ENCODE peak calls at places on chromosome X, in six cellular contexts. One of them, this sample, is unnamed.

GRCh38 chrX:133410555-133410954 is 4.7 kb downstream of the GPC4 start:
- DNase-seq in gastrocnemius medialis: no peak
- DNase-seq in tibial nerve: no peak
- DNase-seq in body of pancreas: no peak
- DNase-seq in upper lobe of left lung: no peak
- DNase-seq in A549: no peak
- DNase-seq in this sample: no peak

GRCh38 chrX:75603833-75604232 is 81.0 kb upstream of the ZDHHC15 start:
- DNase-seq in A549: peak
- DNase-seq in tibial nerve: no peak
- DNase-seq in upper lobe of left lung: no peak
- DNase-seq in body of pancreas: no peak
- DNase-seq in gastrocnemius medialis: no peak
- DNase-seq in this sample: no peak

GRCh38 chrX:45774961-45775360 is 574.3 kb upstream of the DIPK2B start:
- DNase-seq in A549: no peak
- DNase-seq in upper lobe of left lung: no peak
- DNase-seq in gastrocnemius medialis: peak
- DNase-seq in tibial nerve: no peak
- DNase-seq in body of pancreas: no peak
- DNase-seq in this sample: no peak

GRCh38 chrX:23785564-23785963 is 2.6 kb downstream of the SAT1 start:
- DNase-seq in upper lobe of left lung: no peak
- DNase-seq in body of pancreas: no peak
- DNase-seq in gastrocnemius medialis: no peak
- DNase-seq in tibial nerve: no peak
- DNase-seq in A549: no peak
- DNase-seq in this sample: no peak

GRCh38 chrX:129773649-129774458 is 5.9 kb upstream of the SASH3 start:
- DNase-seq in tibial nerve: no peak
- DNase-seq in gastrocnemius medialis: no peak
- DNase-seq in upper lobe of left lung: no peak
- DNase-seq in body of pancreas: no peak
- DNase-seq in A549: no peak
- DNase-seq in this sample: no peak

GRCh38 chrX:69321789-69322188 is 156.5 kb upstream of the PJA1 start:
- DNase-seq in A549: no peak
- DNase-seq in tibial nerve: no peak
- DNase-seq in upper lobe of left lung: no peak
- DNase-seq in body of pancreas: no peak
- DNase-seq in gastrocnemius medialis: no peak
- DNase-seq in this sample: no peak

GRCh38 chrX:18701621-18702361 is 5.7 kb upstream of the PPEF1 start:
- DNase-seq in A549: no peak
- DNase-seq in upper lobe of left lung: peak
- DNase-seq in tibial nerve: peak
- DNase-seq in body of pancreas: peak
- DNase-seq in gastrocnemius medialis: no peak
- DNase-seq in this sample: no peak

GRCh38 chrX:63426519-63426918 is 75.4 kb upstream of the SPIN4 start:
- DNase-seq in gastrocnemius medialis: no peak
- DNase-seq in upper lobe of left lung: no peak
- DNase-seq in body of pancreas: no peak
- DNase-seq in tibial nerve: no peak
- DNase-seq in A549: no peak
- DNase-seq in this sample: no peak

GRCh38 chrX:8657883-8658282 is 74.1 kb downstream of the ANOS1 start:
- DNase-seq in body of pancreas: no peak
- DNase-seq in gastrocnemius medialis: no peak
- DNase-seq in A549: no peak
- DNase-seq in upper lobe of left lung: no peak
- DNase-seq in tibial nerve: no peak
- DNase-seq in this sample: no peak

GRCh38 chrX:118872102-118872566 is 48.5 kb downstream of the ZCCHC12 start:
- DNase-seq in gastrocnemius medialis: peak
- DNase-seq in upper lobe of left lung: peak
- DNase-seq in tibial nerve: no peak
- DNase-seq in A549: no peak
- DNase-seq in body of pancreas: peak
- DNase-seq in this sample: no peak

DNA sequence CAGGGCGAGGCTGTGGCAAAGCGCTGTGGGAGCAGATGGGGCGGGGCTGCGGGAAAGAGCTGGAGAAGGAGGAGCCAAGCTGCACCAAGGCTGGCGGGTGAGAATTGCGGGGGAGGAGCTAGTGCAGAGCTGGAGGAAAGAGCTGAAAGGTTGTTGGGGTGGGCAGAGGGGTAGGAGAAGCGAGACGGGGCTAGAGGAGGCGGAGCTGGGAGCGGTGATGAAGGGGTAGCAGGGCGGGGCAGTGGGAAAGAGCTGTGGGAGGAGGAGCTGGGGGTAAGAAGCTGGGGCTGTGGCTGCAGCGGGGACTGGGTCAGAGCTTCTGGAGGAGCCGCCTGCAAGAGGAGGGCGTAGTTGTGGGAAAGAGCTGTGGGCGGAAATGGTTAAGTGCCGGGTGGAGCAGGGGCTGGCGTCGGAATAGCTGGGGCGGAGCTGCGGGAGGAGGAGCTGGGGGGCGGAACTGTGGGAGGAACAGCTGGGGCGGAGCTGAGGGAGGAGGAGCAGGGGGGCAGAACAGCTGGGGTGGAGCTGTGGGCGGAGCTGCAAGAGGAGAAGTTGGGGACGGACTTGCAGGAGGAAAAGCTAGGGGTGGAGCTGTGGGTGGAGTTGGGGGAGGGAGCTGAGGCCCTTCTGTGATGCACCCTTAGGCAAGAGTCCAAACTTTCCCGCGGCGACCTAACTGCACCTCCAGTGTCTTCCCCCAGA is 1.9 kb upstream of the EOLA2 start:
- DNase-seq in upper lobe of left lung: peak
- DNase-seq in A549: peak
- DNase-seq in body of pancreas: peak
- DNase-seq in gastrocnemius medialis: peak
- DNase-seq in tibial nerve: peak
- DNase-seq in this sample: peak
- TF ChIP-seq CTCF in upper lobe of left lung: peak
- TF ChIP-seq CTCF in A549: peak
- TF ChIP-seq CTCF in body of pancreas: peak
- TF ChIP-seq CTCF in gastrocnemius medialis: no peak
- TF ChIP-seq CTCF in tibial nerve: no peak
- TF ChIP-seq CTCF in this sample: no peak

GRCh38 chrX:16785247-16786138 is 773 bp upstream of the TXLNG start:
- DNase-seq in gastrocnemius medialis: peak
- DNase-seq in A549: no peak
- DNase-seq in upper lobe of left lung: peak
- DNase-seq in tibial nerve: peak
- DNase-seq in body of pancreas: peak
- DNase-seq in this sample: peak
- TF ChIP-seq POLR2A in gastrocnemius medialis: no peak
- TF ChIP-seq POLR2A in A549: peak
- TF ChIP-seq POLR2A in upper lobe of left lung: no peak
- TF ChIP-seq POLR2A in tibial nerve: no peak
- TF ChIP-seq POLR2A in body of pancreas: no peak
- TF ChIP-seq POLR2A in this sample: no peak

DNA sequence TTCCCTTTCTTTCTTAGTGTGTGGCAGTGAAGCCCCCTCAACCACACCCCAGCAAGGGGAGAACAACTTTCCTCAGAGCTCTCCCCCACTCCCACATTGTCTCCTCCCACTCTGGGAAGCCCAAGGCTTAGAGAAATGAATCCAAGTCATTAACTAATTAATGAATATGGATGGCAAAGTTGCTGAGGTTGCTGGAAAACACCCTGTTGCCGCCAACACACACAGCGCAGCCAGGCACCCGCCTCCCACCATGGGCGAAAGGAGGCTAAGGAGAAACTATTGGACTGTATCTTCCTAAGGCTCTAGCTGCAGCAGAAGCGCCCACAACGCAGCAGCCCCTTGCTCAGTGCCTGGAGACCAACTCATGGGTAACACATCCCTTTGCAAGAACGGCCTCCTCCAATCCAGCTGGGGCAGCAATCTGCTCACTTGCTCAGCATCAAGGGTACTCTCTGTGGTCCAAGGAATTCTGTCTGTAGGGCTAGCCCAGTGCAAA is 34.2 kb downstream of the TSC22D3 start:
- DNase-seq in body of pancreas: peak
- DNase-seq in gastrocnemius medialis: no peak
- DNase-seq in upper lobe of left lung: no peak
- DNase-seq in tibial nerve: no peak
- DNase-seq in A549: no peak
- DNase-seq in this sample: peak
- H3K4me3 ChIP-seq in body of pancreas: no peak
- H3K4me3 ChIP-seq in gastrocnemius medialis: no peak
- H3K4me3 ChIP-seq in upper lobe of left lung: peak
- H3K4me3 ChIP-seq in tibial nerve: no peak
- H3K4me3 ChIP-seq in A549: no peak
- H3K4me3 ChIP-seq in this sample: no peak

GRCh38 chrX:40526412-40526811 is 54.4 kb upstream of the ATP6AP2 start:
- DNase-seq in body of pancreas: no peak
- DNase-seq in upper lobe of left lung: no peak
- DNase-seq in A549: no peak
- DNase-seq in tibial nerve: no peak
- DNase-seq in gastrocnemius medialis: no peak
- DNase-seq in this sample: no peak

GRCh38 chrX:40521868-40522450 is 58.8 kb upstream of the ATP6AP2 start:
- DNase-seq in tibial nerve: no peak
- DNase-seq in upper lobe of left lung: no peak
- DNase-seq in A549: no peak
- DNase-seq in gastrocnemius medialis: no peak
- DNase-seq in body of pancreas: no peak
- DNase-seq in this sample: no peak

GRCh38 chrX:40527543-40527942 is 53.2 kb upstream of the ATP6AP2 start:
- DNase-seq in tibial nerve: no peak
- DNase-seq in body of pancreas: no peak
- DNase-seq in gastrocnemius medialis: no peak
- DNase-seq in A549: no peak
- DNase-seq in upper lobe of left lung: no peak
- DNase-seq in this sample: no peak

GRCh38 chrX:40523852-40524251 is 56.9 kb upstream of the ATP6AP2 start:
- DNase-seq in upper lobe of left lung: no peak
- DNase-seq in A549: no peak
- DNase-seq in body of pancreas: no peak
- DNase-seq in tibial nerve: no peak
- DNase-seq in gastrocnemius medialis: no peak
- DNase-seq in this sample: no peak

DNA sequence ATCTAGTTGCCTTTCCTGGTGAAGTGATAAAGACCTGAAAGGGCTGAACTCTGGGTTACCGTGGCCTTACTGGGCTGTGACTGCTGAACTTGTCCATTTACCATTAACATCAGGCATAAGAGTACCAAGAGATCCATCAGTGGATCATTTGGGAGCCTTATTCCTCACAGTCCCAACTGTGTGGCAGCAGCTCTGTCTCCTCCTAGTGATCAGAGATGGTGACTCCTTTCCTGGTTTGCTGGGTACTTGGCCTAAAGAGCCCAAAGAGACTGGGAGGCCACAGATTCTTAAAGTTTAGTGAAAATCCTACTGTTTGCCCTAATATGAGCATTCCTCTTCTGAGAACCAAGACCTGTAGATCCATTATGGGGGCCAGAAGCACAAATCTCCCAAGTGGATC is 56.3 kb upstream of the ATP6AP2 start:
- DNase-seq in upper lobe of left lung: no peak
- DNase-seq in body of pancreas: no peak
- DNase-seq in A549: no peak
- DNase-seq in gastrocnemius medialis: no peak
- DNase-seq in tibial nerve: no peak
- DNase-seq in this sample: no peak
- TF ChIP-seq CTCF in upper lobe of left lung: no peak
- TF ChIP-seq CTCF in body of pancreas: no peak
- TF ChIP-seq CTCF in A549: no peak
- TF ChIP-seq CTCF in gastrocnemius medialis: no peak
- TF ChIP-seq CTCF in tibial nerve: no peak
- TF ChIP-seq CTCF in this sample: no peak

GRCh38 chrX:39162322-39162721 is 361.1 kb downstream of the MID1IP1 start:
- DNase-seq in tibial nerve: no peak
- DNase-seq in upper lobe of left lung: no peak
- DNase-seq in gastrocnemius medialis: no peak
- DNase-seq in body of pancreas: no peak
- DNase-seq in A549: no peak
- DNase-seq in this sample: peak
- TF ChIP-seq POLR2A in tibial nerve: no peak
- TF ChIP-seq POLR2A in upper lobe of left lung: no peak
- TF ChIP-seq POLR2A in gastrocnemius medialis: no peak
- TF ChIP-seq POLR2A in body of pancreas: no peak
- TF ChIP-seq POLR2A in A549: no peak
- TF ChIP-seq POLR2A in this sample: no peak

GRCh38 chrX:135596495-135596894 is 76.0 kb downstream of the INTS6L start:
- DNase-seq in tibial nerve: no peak
- DNase-seq in A549: peak
- DNase-seq in upper lobe of left lung: no peak
- DNase-seq in body of pancreas: peak
- DNase-seq in gastrocnemius medialis: peak
- DNase-seq in this sample: no peak
- H3K4me3 ChIP-seq in tibial nerve: no peak
- H3K4me3 ChIP-seq in A549: no peak
- H3K4me3 ChIP-seq in upper lobe of left lung: no peak
- H3K4me3 ChIP-seq in body of pancreas: no peak
- H3K4me3 ChIP-seq in gastrocnemius medialis: no peak
- H3K4me3 ChIP-seq in this sample: no peak

GRCh38 chrX:7546551-7547080 is 296.4 kb upstream of the VCX start:
- DNase-seq in body of pancreas: no peak
- DNase-seq in A549: no peak
- DNase-seq in gastrocnemius medialis: no peak
- DNase-seq in upper lobe of left lung: no peak
- DNase-seq in tibial nerve: no peak
- DNase-seq in this sample: no peak
- TF ChIP-seq CTCF in body of pancreas: no peak
- TF ChIP-seq CTCF in A549: no peak
- TF ChIP-seq CTCF in gastrocnemius medialis: no peak
- TF ChIP-seq CTCF in upper lobe of left lung: no peak
- TF ChIP-seq CTCF in tibial nerve: no peak
- TF ChIP-seq CTCF in this sample: no peak

DNA sequence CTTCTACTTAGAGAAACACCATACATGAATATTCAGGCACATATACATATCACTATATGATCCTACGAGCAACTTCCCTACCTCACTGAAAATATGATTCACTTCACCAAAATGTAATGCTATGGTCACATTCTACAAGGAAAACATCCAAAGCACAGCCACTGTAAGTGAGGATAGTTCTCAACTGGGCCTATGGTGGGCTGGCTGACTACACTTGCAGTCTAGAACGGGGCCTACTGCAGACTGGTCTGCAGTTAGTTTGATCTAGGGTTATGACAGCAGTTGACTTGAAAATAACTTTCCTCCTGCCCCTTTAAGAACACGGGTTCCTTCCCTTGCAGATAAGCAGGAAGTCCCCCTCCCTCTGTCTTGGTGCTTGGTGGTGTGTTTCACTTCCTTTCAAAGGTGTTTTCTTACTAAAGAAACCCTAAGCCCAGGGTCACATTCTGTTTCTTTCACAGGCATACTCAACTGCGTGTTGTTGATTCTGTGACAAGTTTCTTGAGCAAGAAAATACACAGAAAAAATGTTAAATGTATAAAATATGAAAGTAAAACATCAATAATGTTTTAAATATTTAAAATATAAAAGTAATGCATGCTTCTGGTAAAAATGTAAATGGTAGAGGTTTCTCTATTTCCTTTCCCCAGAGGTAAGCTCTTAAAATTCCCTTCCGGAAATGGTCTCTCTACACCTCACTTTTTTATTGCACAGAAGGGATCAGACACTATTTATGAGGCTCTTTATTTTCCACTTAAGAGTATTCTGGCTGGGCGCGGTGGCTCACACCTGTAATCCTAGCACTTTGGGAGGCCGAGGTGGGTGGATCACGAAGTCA is 18.0 kb upstream of the TMSB4X start:
- DNase-seq in tibial nerve: no peak
- DNase-seq in gastrocnemius medialis: peak
- DNase-seq in upper lobe of left lung: peak
- DNase-seq in A549: peak
- DNase-seq in body of pancreas: no peak
- DNase-seq in this sample: no peak
- TF ChIP-seq POLR2A in tibial nerve: no peak
- TF ChIP-seq POLR2A in gastrocnemius medialis: no peak
- TF ChIP-seq POLR2A in upper lobe of left lung: no peak
- TF ChIP-seq POLR2A in A549: no peak
- TF ChIP-seq POLR2A in body of pancreas: no peak
- TF ChIP-seq POLR2A in this sample: no peak